ENCODE peak calls at places on chromosome 20, in five cellular contexts. Q, M, F, D and W are unnamed samples.

GRCh38 chr20:32565735-32566032 is 19.4 kb downstream of the NOL4L start:
- DNase-seq in Q (no peak), M (no peak), F (no peak), D (no peak), W (no peak)

GRCh38 chr20:17169575-17170136 is 57.2 kb upstream of the PCSK2 start:
- DNase-seq in Q (no peak), M (peak), F (no peak), D (no peak), W (no peak)

GRCh38 chr20:1652960-1653359 is 4.6 kb downstream of the SIRPG start:
- DNase-seq in Q (no peak), M (no peak), F (no peak), D (no peak), W (no peak)

GRCh38 chr20:53934421-53935352 is 135.7 kb downstream of the BCAS1 start:
- DNase-seq in Q (peak), M (no peak), F (no peak), D (no peak), W (no peak)

GRCh38 chr20:38805958-38806854 is 709 bp downstream of the PPP1R16B start:
- DNase-seq in Q (peak), M (peak), F (no peak), D (no peak), W (no peak)

GRCh38 chr20:18004389-18005031 is 35.7 kb downstream of the MGME1 start:
- DNase-seq in Q (no peak), M (no peak), F (no peak), D (no peak), W (no peak)

GRCh38 chr20:2314759-2315439 is 19.1 kb downstream of the TGM3 start:
- DNase-seq in Q (peak), M (peak), F (no peak), D (peak), W (no peak)

GRCh38 chr20:34626978-34627377 is 49.9 kb downstream of the PIGU start:
- DNase-seq in Q (no peak), M (no peak), F (no peak), D (no peak), W (no peak)

GRCh38 chr20:36315545-36316351 is 9.6 kb downstream of the DLGAP4 start:
- DNase-seq in Q (peak), M (peak), F (no peak), D (no peak), W (no peak)

GRCh38 chr20:40442181-40442963 is 246.7 kb downstream of the MAFB start:
- DNase-seq in Q (no peak), M (peak), F (no peak), D (no peak), W (no peak)

GRCh38 chr20:54514020-54514607 is 38.7 kb downstream of the DOK5 start:
- DNase-seq in Q (no peak), M (no peak), F (no peak), D (no peak), W (no peak)

GRCh38 chr20:32338665-32339064 is 19.5 kb upstream of the ASXL1 start:
- DNase-seq in Q (no peak), M (no peak), F (no peak), D (no peak), W (no peak)

GRCh38 chr20:10219452-10219791 is 792 bp downstream of the SNAP25 start:
- DNase-seq in Q (peak), M (peak), F (no peak), D (no peak), W (no peak)

GRCh38 chr20:38581830-38582358 is 897 bp downstream of the ADIG start:
- DNase-seq in Q (no peak), M (no peak), F (no peak), D (no peak), W (no peak)

GRCh38 chr20:9912858-9913434 is 74.1 kb upstream of the PAK5 start:
- DNase-seq in Q (peak), M (peak), F (no peak), D (peak), W (peak)

GRCh38 chr20:17533396-17533795 is 2.2 kb upstream of the BFSP1 start:
- DNase-seq in Q (peak), M (peak), F (no peak), D (peak), W (peak)

GRCh38 chr20:52667358-52667757 is 304.8 kb upstream of the TSHZ2 start:
- DNase-seq in Q (no peak), M (no peak), F (no peak), D (no peak), W (no peak)

GRCh38 chr20:37102571-37102970 is 6.8 kb upstream of the RBL1 start:
- DNase-seq in Q (no peak), M (no peak), F (no peak), D (no peak), W (no peak)

GRCh38 chr20:5741089-5741488 is 9.1 kb upstream of the SHLD1 start:
- DNase-seq in Q (peak), M (no peak), F (no peak), D (no peak), W (no peak)

GRCh38 chr20:57582432-57583288 is 21.8 kb downstream of the PCK1 start:
- DNase-seq in Q (peak), M (peak), F (no peak), D (no peak), W (no peak)

GRCh38 chr20:19577692-19578091 is 180.4 kb upstream of the RIN2 start:
- DNase-seq in Q (no peak), M (no peak), F (no peak), D (no peak), W (no peak)

GRCh38 chr20:19588731-19589130 is 169.3 kb upstream of the RIN2 start:
- DNase-seq in Q (no peak), M (no peak), F (no peak), D (no peak), W (no peak)

GRCh38 chr20:19583532-19584175 is 174.4 kb upstream of the RIN2 start:
- DNase-seq in Q (peak), M (peak), F (peak), D (peak), W (peak)

GRCh38 chr20:19582782-19583181 is 175.3 kb upstream of the RIN2 start:
- DNase-seq in Q (no peak), M (no peak), F (no peak), D (no peak), W (no peak)
- H3K9ac ChIP-seq in Q (no peak), M (no peak), F (no peak), D (no peak), W (no peak)

GRCh38 chr20:46119547-46119946 is 1.4 kb downstream of the CD40 start:
- DNase-seq in Q (no peak), M (no peak), F (no peak), D (no peak), W (no peak)

GRCh38 chr20:46122071-46122470 is 4.0 kb downstream of the CD40 start:
- DNase-seq in Q (no peak), M (no peak), F (no peak), D (no peak), W (no peak)

GRCh38 chr20:46122516-46123481 is 4.7 kb downstream of the CD40 start:
- DNase-seq in Q (no peak), M (no peak), F (no peak), D (no peak), W (no peak)

GRCh38 chr20:46120136-46120535 is 2.0 kb downstream of the CD40 start:
- DNase-seq in Q (no peak), M (no peak), F (no peak), D (no peak), W (no peak)

DNA sequence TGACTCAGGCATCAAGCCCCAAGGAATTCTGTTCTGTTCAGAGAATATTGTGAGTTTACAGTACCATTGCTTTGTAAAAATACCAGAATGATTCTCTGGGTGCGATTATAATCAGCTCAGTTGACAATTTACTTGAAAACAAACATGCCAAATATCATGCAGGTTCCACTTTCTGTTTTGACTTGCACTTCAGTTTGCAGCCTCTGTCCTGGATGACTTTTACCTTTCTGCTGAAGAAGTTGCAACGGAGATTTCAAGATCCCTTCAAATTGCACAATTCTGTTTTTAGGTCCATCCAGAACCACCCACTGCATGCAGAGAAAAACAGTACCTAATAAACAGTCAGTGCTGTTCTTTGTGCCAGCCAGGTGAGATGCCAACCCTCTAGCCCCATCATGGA is 3.4 kb downstream of the CD40 start:
- DNase-seq in Q (no peak), M (no peak), F (no peak), D (no peak), W (no peak)
- H3K4me3 ChIP-seq in Q (no peak), M (no peak), F (no peak), D (no peak), W (no peak)

GRCh38 chr20:64100946-64101688 is 6.2 kb downstream of the NPBWR2 start:
- DNase-seq in Q (no peak), M (no peak), F (no peak), D (no peak), W (no peak)
- TF ChIP-seq YY1 in Q (no peak), M (no peak), F (no peak), D (no peak), W (no peak)

DNA sequence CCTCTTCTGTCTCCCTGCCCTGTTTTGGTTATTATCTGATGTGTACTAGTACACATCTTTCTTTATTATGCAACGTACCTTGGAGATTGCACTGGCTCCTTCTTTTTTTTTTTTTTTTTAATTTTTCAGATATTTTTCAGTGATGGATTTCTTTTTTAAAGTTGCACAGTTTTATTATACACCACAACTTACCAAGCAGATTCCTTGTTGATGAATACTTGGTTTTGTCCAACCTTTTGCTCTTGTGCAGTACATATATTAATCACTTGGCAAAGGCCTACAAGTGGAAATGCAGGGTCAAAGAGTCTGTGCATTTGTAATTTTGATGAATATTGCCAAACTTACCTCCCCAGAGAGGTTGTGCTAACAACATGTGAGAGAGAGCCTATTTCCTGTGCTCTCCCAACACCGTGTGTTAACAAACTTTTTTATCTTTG is 50.1 kb upstream of the RNF24 start:
- DNase-seq in Q (no peak), M (no peak), F (no peak), D (no peak), W (no peak)
- H3K9ac ChIP-seq in Q (no peak), M (peak), F (no peak), D (no peak), W (no peak)

DNA sequence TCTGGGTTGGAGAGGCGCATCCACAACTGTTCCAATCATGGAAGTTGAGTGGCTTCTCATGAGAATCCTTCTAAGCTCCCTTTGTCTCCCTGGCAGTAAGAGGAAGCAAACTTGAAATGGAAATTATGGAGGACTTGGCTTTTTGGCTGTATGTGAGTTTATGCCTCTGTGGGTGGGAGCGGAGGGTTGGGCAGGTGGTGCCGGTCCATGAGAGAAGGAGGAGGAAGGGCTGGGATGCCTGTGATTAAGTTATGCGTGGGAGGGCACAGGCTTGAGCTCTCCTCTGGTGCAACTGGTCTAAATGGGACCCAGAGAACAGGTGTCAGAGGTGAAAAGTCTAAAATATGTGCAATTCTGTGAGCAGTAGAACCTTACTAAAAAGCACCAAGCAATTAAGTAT is 2.2 kb downstream of the PHACTR3 start:
- DNase-seq in Q (no peak), M (no peak), F (no peak), D (no peak), W (no peak)
- H3K4me3 ChIP-seq in Q (no peak), M (no peak), F (no peak), D (no peak), W (no peak)

GRCh38 chr20:13271977-13272975 is 51.2 kb downstream of the ISM1 start:
- DNase-seq in Q (no peak), M (no peak), F (no peak), D (no peak), W (no peak)
- TF ChIP-seq YY1 in Q (no peak), M (no peak), F (no peak), D (no peak), W (no peak)